ENCODE peak calls at places on chromosomes 11 and 22, in nine cellular contexts. I is activated effector memory CD4-positive, alpha-beta T cell treated with anti-CD3 and anti-CD28 coated beads, Interleukin-2, amount 50 U/mL, for 16 hours; K is prostate gland; Y is KBM-7; U is left cardiac atrium; V is activated CD8-positive, alpha-beta memory T cell treated with anti-CD3 and anti-CD28 coated beads, Interleukin-2, amount 50 U/mL, for 4 hours; O is HAP-1; R is iris pigment epithelial cell; S is NCI-H1417. P is an unnamed sample.
A peak's percentile ranks its signal among the peaks of the same experiment; 100 is the strongest.

GRCh38 chr11:112584674-112585073 is 324.0 kb upstream of the PLET1 start:
- DNase-seq in S (peak; percentile 62), K (no peak), Y (no peak), I (no peak), V (no peak), R (no peak), O (peak; percentile 11), U (no peak), P (peak; percentile 62)

GRCh38 chr11:119263352-119263940 is 53.5 kb downstream of the MCAM start:
- DNase-seq in V (no peak), U (no peak), K (no peak), R (peak; percentile 26), S (no peak), I (no peak), Y (peak; percentile 20), O (no peak), P (no peak)

GRCh38 chr11:35566885-35567284 is 41.5 kb upstream of the PAMR1 start:
- DNase-seq in Y (no peak), R (no peak), V (no peak), O (no peak), S (no peak), I (no peak), U (no peak), K (no peak), P (no peak)

GRCh38 chr11:131470526-131470925 is 100.1 kb downstream of the NTM start:
- DNase-seq in R (no peak), U (no peak), K (no peak), V (no peak), S (no peak), I (no peak), Y (no peak), O (no peak), P (no peak)

GRCh38 chr22:30861131-30861530 is 107.4 kb downstream of the MORC2 start:
- DNase-seq in Y (no peak), O (no peak), U (no peak), V (no peak), S (no peak), I (no peak), K (no peak), R (no peak), P (no peak)

GRCh38 chr11:121321614-121322243 is 29.2 kb downstream of the SC5D start:
- DNase-seq in S (peak; percentile 19), R (no peak), I (peak; percentile 68), U (peak; percentile 31), Y (peak; percentile 64), O (no peak), V (no peak), K (peak; percentile 37), P (peak; percentile 70)

GRCh38 chr22:46884365-46884764 is 121.9 kb downstream of the TBC1D22A start:
- DNase-seq in I (no peak), V (no peak), S (no peak), O (no peak), K (no peak), R (no peak), Y (no peak), U (no peak), P (no peak)

GRCh38 chr22:28373841-28374240 is 305.8 kb downstream of the TTC28 start:
- DNase-seq in S (no peak), O (no peak), R (peak; percentile 32), K (no peak), U (no peak), V (no peak), Y (peak; percentile 28), I (no peak), P (no peak)

GRCh38 chr11:119179983-119180382 is 5.3 kb upstream of the NHERF4 start:
- DNase-seq in U (no peak), R (no peak), O (no peak), Y (no peak), V (no peak), S (peak; percentile 92), I (no peak), K (no peak), P (no peak)

GRCh38 chr22:17918840-17919239 is 105.5 kb downstream of the MICAL3 start:
- DNase-seq in Y (no peak), V (no peak), U (no peak), R (no peak), O (no peak), I (no peak), K (no peak), S (no peak), P (no peak)

GRCh38 chr11:88454881-88455280 is 117.3 kb upstream of the CTSC start:
- DNase-seq in O (no peak), U (no peak), R (peak; percentile 7), Y (no peak), V (no peak), K (no peak), S (no peak), I (no peak), P (no peak)

GRCh38 chr11:114280696-114281095 is 15.5 kb upstream of the NNMT start:
- DNase-seq in O (peak; percentile 70), U (peak; percentile 75), R (peak; percentile 89), S (peak; percentile 79), Y (peak; percentile 62), V (no peak), I (no peak), K (peak; percentile 56), P (peak; percentile 89)

GRCh38 chr22:36332623-36333331 is 55.0 kb downstream of the MYH9 start:
- DNase-seq in R (peak; percentile 92), V (peak; percentile 60), I (peak; percentile 85), K (peak; percentile 92), U (no peak), Y (peak; percentile 91), S (no peak), O (no peak), P (peak; percentile 93)

GRCh38 chr11:60978546-60979380 is 7.3 kb downstream of the CD6 start:
- DNase-seq in U (no peak), R (no peak), S (no peak), O (no peak), I (peak; percentile 87), Y (peak; percentile 79), V (peak; percentile 60), K (no peak), P (peak; percentile 34)

GRCh38 chr11:1882265-1883238 is 9.1 kb downstream of the PRR33 start:
- DNase-seq in Y (peak; percentile 83), K (peak; percentile 63), U (peak; percentile 86), S (peak; percentile 71), R (peak; percentile 71), I (peak; percentile 91), O (peak; percentile 92), V (peak; percentile 85), P (peak; percentile 93)

GRCh38 chr11:33753304-33753703 is 17.1 kb upstream of the CD59 start:
- DNase-seq in U (no peak), S (no peak), I (no peak), R (peak; percentile 89), K (no peak), O (no peak), Y (no peak), V (no peak), P (no peak)